ENCODE peak calls at places on chromosomes 6 and 20, in nine cellular contexts. V is ascending aorta, G is tibial artery, W is psoas muscle, C is prostate gland, R is spleen, I is IMR-90, K is ovary, T is PC-3. F is an unnamed sample.

GRCh38 chr20:5216663-5217062 is 89.9 kb downstream of the CDS2 start:
- DNase-seq in G (no peak), C (no peak), T (no peak), V (no peak), W (no peak), K (no peak), R (no peak), I (no peak), F (no peak)

GRCh38 chr20:14117768-14118167 is 122.5 kb downstream of the MACROD2 start:
- DNase-seq in V (no peak), T (peak; percentile 54), G (no peak), R (no peak), I (no peak), C (no peak), K (no peak), W (no peak), F (no peak)

GRCh38 chr6:36622901-36623546 is 28.9 kb downstream of the SRSF3 start:
- DNase-seq in T (no peak), W (no peak), I (no peak), K (no peak), G (peak; percentile 39), V (no peak), C (no peak), R (peak; percentile 39), F (no peak)

GRCh38 chr6:140071115-140071514 is 696.7 kb upstream of the CITED2 start:
- DNase-seq in G (no peak), V (no peak), I (peak; percentile 86), C (peak; percentile 26), W (no peak), K (no peak), R (no peak), T (peak; percentile 52), F (peak; percentile 49)

GRCh38 chr20:44033344-44033743 is 118.7 kb downstream of the TOX2 start:
- DNase-seq in W (no peak), G (no peak), I (peak; percentile 21), T (no peak), R (no peak), K (no peak), C (no peak), V (peak; percentile 21), F (no peak)

GRCh38 chr6:7249946-7250643 is 62.9 kb downstream of the SSR1 start:
- DNase-seq in T (peak; percentile 21), V (no peak), K (no peak), I (peak; percentile 59), W (no peak), G (no peak), R (peak; percentile 47), C (no peak), F (no peak)

GRCh38 chr6:88567696-88568095 is 395.7 kb downstream of the RNGTT start:
- DNase-seq in G (no peak), I (no peak), T (no peak), W (no peak), K (no peak), R (no peak), C (no peak), V (no peak), F (no peak)

GRCh38 chr6:43250992-43251373 is 7.7 kb downstream of the TTBK1 start:
- DNase-seq in R (no peak), I (no peak), C (no peak), K (no peak), V (no peak), W (no peak), T (peak; percentile 54), G (no peak), F (no peak)

GRCh38 chr6:154056536-154056935 is 17.5 kb downstream of the OPRM1 start:
- DNase-seq in T (no peak), W (no peak), C (no peak), R (no peak), I (no peak), V (no peak), K (no peak), G (no peak), F (no peak)

GRCh38 chr6:15628499-15629131 is 34.2 kb downstream of the DTNBP1 start:
- DNase-seq in K (no peak), I (peak; percentile 94), G (no peak), T (peak; percentile 13), R (no peak), C (no peak), W (no peak), V (no peak), F (peak; percentile 44)

GRCh38 chr20:33908351-33908750 is 85.4 kb upstream of the RALY start:
- DNase-seq in V (no peak), T (no peak), W (no peak), R (no peak), K (no peak), C (no peak), I (peak; percentile 28), G (peak; percentile 67), F (no peak)

GRCh38 chr6:36239710-36240256 is 30.1 kb upstream of the PNPLA1 start:
- DNase-seq in C (no peak), T (no peak), I (no peak), V (peak; percentile 27), K (no peak), R (no peak), W (no peak), G (no peak), F (no peak)

GRCh38 chr20:57629976-57630525 is 9.8 kb upstream of the ZBP1 start:
- DNase-seq in V (peak; percentile 59), C (no peak), R (peak; percentile 76), W (no peak), I (no peak), G (no peak), T (no peak), K (no peak), F (no peak)

GRCh38 chr6:75601608-75602163 is at the start of gene SENP6:
- DNase-seq in W (peak; percentile 84), V (peak; percentile 85), R (peak; percentile 95), C (peak; percentile 71), I (peak; percentile 70), T (peak; percentile 71), K (peak; percentile 75), G (peak; percentile 90), F (peak; percentile 87)

GRCh38 chr6:168302534-168302933 is 17.0 kb downstream of the DACT2 start:
- DNase-seq in C (no peak), I (no peak), K (no peak), T (no peak), V (peak; percentile 24), G (peak; percentile 21), R (peak; percentile 44), W (no peak), F (peak; percentile 93)

GRCh38 chr6:498795-499231 is 107.3 kb downstream of the IRF4 start:
- DNase-seq in V (no peak), G (no peak), R (no peak), T (no peak), K (no peak), W (no peak), I (peak; percentile 4), C (no peak), F (no peak)

GRCh38 chr6:135179920-135180457 is 1.1 kb upstream of the MYB start:
- DNase-seq in G (no peak), T (no peak), K (no peak), V (no peak), C (no peak), R (no peak), W (no peak), I (peak; percentile 46), F (no peak)

GRCh38 chr6:144993870-144994269 is 708.7 kb downstream of the UTRN start:
- DNase-seq in V (no peak), K (no peak), C (no peak), I (peak; percentile 79), R (no peak), T (peak; percentile 67), G (no peak), W (no peak), F (no peak)

GRCh38 chr20:5127204-5127858 is 523 bp downstream of the CDS2 start:
- DNase-seq in R (peak; percentile 91), K (peak; percentile 42), W (peak; percentile 27), V (peak; percentile 79), T (peak; percentile 54), I (peak; percentile 56), G (peak; percentile 78), C (peak; percentile 29), F (peak; percentile 70)

GRCh38 chr20:62755817-62756724 is 40.2 kb upstream of the MRGBP start:
- DNase-seq in G (no peak), V (no peak), R (peak; percentile 47), K (no peak), W (peak; percentile 11), T (no peak), I (no peak), C (no peak), F (no peak)
- H3K27me3 ChIP-seq in G (no peaks in the 10 kb centered on the region), V (no peaks in the 10 kb centered on the region), R (no peaks in the 10 kb centered on the region), K (no peaks in the 10 kb centered on the region), W (peaks cover 3% of the 10 kb centered on the region), T (no peaks in the 10 kb centered on the region), I (no peaks in the 10 kb centered on the region), C (no peaks in the 10 kb centered on the region), F (no peaks in the 10 kb centered on the region)

DNA sequence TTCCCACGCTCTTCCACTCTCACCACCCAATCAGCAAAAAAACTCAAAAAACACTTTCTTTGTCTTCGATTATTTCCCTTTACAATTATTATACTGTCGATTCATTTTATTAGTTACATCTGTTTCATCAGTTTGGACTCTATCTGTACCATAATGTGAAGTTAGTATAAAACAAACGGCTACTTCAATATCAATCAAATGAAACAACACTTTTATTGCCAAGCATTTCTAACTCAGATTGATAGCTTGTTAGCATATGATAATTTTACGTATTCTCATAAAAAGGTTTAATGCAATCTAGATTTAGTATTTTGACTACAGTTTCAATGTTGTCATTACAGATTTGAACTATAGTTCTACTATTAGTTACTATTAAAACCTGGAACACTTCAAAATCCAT is 149.3 kb downstream of the PTPRK start:
- DNase-seq in V (no peak), T (no peak), W (no peak), G (no peak), R (no peak), C (no peak), I (no peak), K (no peak), F (no peak)
- H3K27me3 ChIP-seq in V (no peaks in the 10 kb centered on the region), T (no peaks in the 10 kb centered on the region), W (no peaks in the 10 kb centered on the region), G (no peaks in the 10 kb centered on the region), R (no peaks in the 10 kb centered on the region), C (no peaks in the 10 kb centered on the region), I (no peaks in the 10 kb centered on the region), K (no peaks in the 10 kb centered on the region), F (no peaks in the 10 kb centered on the region)

GRCh38 chr6:35218456-35218855 is 4.7 kb downstream of the SCUBE3 start:
- DNase-seq in V (no peak), I (no peak), K (no peak), W (no peak), G (no peak), C (no peak), T (no peak), R (no peak), F (no peak)
- H3K27me3 ChIP-seq in V (no peaks in the 10 kb centered on the region), I (no peaks in the 10 kb centered on the region), K (no peaks in the 10 kb centered on the region), W (peaks cover 28% of the 10 kb centered on the region), G (no peaks in the 10 kb centered on the region), C (no peaks in the 10 kb centered on the region), T (no peaks in the 10 kb centered on the region), R (peaks cover 13% of the 10 kb centered on the region), F (peaks cover 16% of the 10 kb centered on the region)

GRCh38 chr20:40245829-40246228 is 443.2 kb downstream of the MAFB start:
- DNase-seq in V (no peak), C (no peak), W (no peak), R (no peak), I (no peak), K (no peak), T (no peak), G (no peak), F (no peak)

DNA sequence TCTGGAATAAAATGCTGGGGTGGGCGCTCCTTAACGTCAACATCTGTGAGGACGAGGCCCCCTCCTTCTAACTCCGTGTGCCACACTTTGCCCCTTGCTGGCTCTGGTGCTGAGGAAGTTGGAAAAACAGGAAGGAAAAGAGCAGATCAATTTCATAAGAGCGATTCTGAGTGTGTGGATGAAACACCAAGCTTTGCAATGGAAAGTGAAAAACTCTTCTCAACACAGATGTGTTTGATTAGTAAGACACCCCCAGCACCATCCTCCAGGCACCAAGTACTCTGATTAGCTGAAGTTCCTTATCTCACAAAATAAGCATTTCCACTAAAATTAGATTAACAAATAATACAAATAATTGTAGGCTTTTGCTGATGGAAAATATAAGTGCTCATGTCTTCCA is 447.1 kb downstream of the MAFB start:
- DNase-seq in R (no peak), I (no peak), C (no peak), V (no peak), W (no peak), K (no peak), G (no peak), T (no peak), F (no peak)
- H3K27me3 ChIP-seq in R (no peaks in the 10 kb centered on the region), I (no peaks in the 10 kb centered on the region), C (no peaks in the 10 kb centered on the region), V (no peaks in the 10 kb centered on the region), W (no peaks in the 10 kb centered on the region), K (no peaks in the 10 kb centered on the region), G (no peaks in the 10 kb centered on the region), T (no peaks in the 10 kb centered on the region), F (no peaks in the 10 kb centered on the region)

F was measured in A673.